ENCODE peak calls at places on chromosomes 6 and 20, in eight cellular contexts. L, J, X, M, E, G, Y and U are unnamed samples.

GRCh38 chr6:18276610-18277009 is 12.3 kb upstream of the DEK start:
- DNase-seq in L (no peak), J (peak), X (no peak), M (no peak), E (no peak), G (no peak), Y (peak), U (no peak)

GRCh38 chr6:110491644-110492317 is 15.4 kb upstream of the SLC22A16 start:
- DNase-seq in L (no peak), J (peak), X (no peak), M (no peak), E (no peak), G (no peak), Y (no peak), U (no peak)

GRCh38 chr6:118669561-118669960 is 18.2 kb upstream of the CEP85L start:
- DNase-seq in L (no peak), J (no peak), X (no peak), M (no peak), E (no peak), G (no peak), Y (no peak), U (no peak)

GRCh38 chr6:33692078-33692759 is 19.3 kb downstream of the UQCC2 start:
- DNase-seq in L (no peak), J (no peak), X (no peak), M (peak), E (no peak), G (no peak), Y (no peak), U (no peak)

GRCh38 chr6:162056745-162057144 is 670.8 kb downstream of the PRKN start:
- DNase-seq in L (no peak), J (no peak), X (peak), M (no peak), E (no peak), G (no peak), Y (peak), U (no peak)

GRCh38 chr6:152246554-152247337 is 390.4 kb downstream of the SYNE1 start:
- DNase-seq in L (no peak), J (no peak), X (no peak), M (peak), E (no peak), G (no peak), Y (no peak), U (no peak)

GRCh38 chr6:81981812-81982211 is 229.3 kb upstream of the TENT5A start:
- DNase-seq in L (no peak), J (peak), X (no peak), M (no peak), E (no peak), G (peak), Y (no peak), U (no peak)

GRCh38 chr6:152001408-152001807 is 193.9 kb downstream of the ESR1 start:
- DNase-seq in L (no peak), J (no peak), X (no peak), M (no peak), E (no peak), G (no peak), Y (no peak), U (no peak)

GRCh38 chr6:154500769-154501171 is 9.7 kb downstream of the CNKSR3 start:
- DNase-seq in L (no peak), J (no peak), X (no peak), M (no peak), E (peak), G (no peak), Y (no peak), U (no peak)

GRCh38 chr6:26536571-26537159 is 1.5 kb upstream of the HMGN4 start:
- DNase-seq in L (peak), J (no peak), X (peak), M (no peak), E (no peak), G (no peak), Y (no peak), U (no peak)

GRCh38 chr6:2579789-2580570 is 170.7 kb downstream of the MYLK4 start:
- DNase-seq in L (no peak), J (no peak), X (no peak), M (peak), E (no peak), G (no peak), Y (no peak), U (no peak)

GRCh38 chr6:45710304-45710821 is 305.3 kb downstream of the CLIC5 start:
- DNase-seq in L (peak), J (peak), X (peak), M (no peak), E (no peak), G (no peak), Y (peak), U (no peak)

GRCh38 chr6:18117136-18117535 is 5.3 kb downstream of the NHLRC1 start:
- DNase-seq in L (no peak), J (peak), X (no peak), M (no peak), E (no peak), G (no peak), Y (no peak), U (no peak)

GRCh38 chr20:52303281-52303950 is 111.8 kb upstream of the ZFP64 start:
- DNase-seq in L (no peak), J (no peak), X (no peak), M (no peak), E (no peak), G (no peak), Y (no peak), U (no peak)

GRCh38 chr6:132527791-132528190 is 10.3 kb upstream of the TAAR9 start:
- DNase-seq in L (no peak), J (peak), X (peak), M (no peak), E (no peak), G (no peak), Y (no peak), U (no peak)

GRCh38 chr6:14288910-14289309 is 171.3 kb downstream of the CD83 start:
- DNase-seq in L (no peak), J (peak), X (no peak), M (no peak), E (no peak), G (no peak), Y (no peak), U (no peak)

GRCh38 chr6:7730852-7731251 is 5.0 kb downstream of the BMP6 start:
- DNase-seq in L (no peak), J (peak), X (peak), M (no peak), E (no peak), G (peak), Y (no peak), U (no peak)

GRCh38 chr20:37397076-37397953 is 51.4 kb downstream of the SRC start:
- DNase-seq in L (no peak), J (no peak), X (peak), M (no peak), E (no peak), G (no peak), Y (no peak), U (peak)

GRCh38 chr6:37048851-37049734 is 43.6 kb downstream of the FGD2 start:
- DNase-seq in L (peak), J (peak), X (no peak), M (no peak), E (no peak), G (peak), Y (no peak), U (no peak)

GRCh38 chr20:4326194-4327065 is 311.1 kb upstream of the RNF24 start:
- DNase-seq in L (no peak), J (peak), X (peak), M (peak), E (no peak), G (no peak), Y (no peak), U (no peak)

GRCh38 chr6:22248513-22249308 is 48.1 kb downstream of the PRL start:
- DNase-seq in L (no peak), J (peak), X (peak), M (peak), E (peak), G (no peak), Y (no peak), U (no peak)

GRCh38 chr20:24969203-24970029 is 20.3 kb downstream of the CST7 start:
- DNase-seq in L (no peak), J (no peak), X (no peak), M (no peak), E (no peak), G (no peak), Y (no peak), U (no peak)

GRCh38 chr6:78593898-78594666 is 273.3 kb upstream of the IRAK1BP1 start:
- DNase-seq in L (no peak), J (peak), X (no peak), M (no peak), E (no peak), G (no peak), Y (no peak), U (no peak)

GRCh38 chr6:129679758-129680157 is 30.2 kb downstream of the ARHGAP18 start:
- DNase-seq in L (no peak), J (no peak), X (peak), M (no peak), E (no peak), G (no peak), Y (no peak), U (no peak)

GRCh38 chr6:130359736-130360135 is 6.1 kb upstream of the TMEM200A start:
- DNase-seq in L (no peak), J (peak), X (no peak), M (no peak), E (no peak), G (no peak), Y (no peak), U (no peak)

GRCh38 chr20:57315083-57315963 is 14.3 kb upstream of the SPO11 start:
- DNase-seq in L (no peak), J (no peak), X (no peak), M (no peak), E (no peak), G (no peak), Y (no peak), U (no peak)

GRCh38 chr6:143842468-143842901 is 653 bp upstream of the LTV1 start:
- DNase-seq in L (no peak), J (peak), X (no peak), M (no peak), E (peak), G (no peak), Y (no peak), U (no peak)

GRCh38 chr6:55198708-55199107 is 24.4 kb downstream of the HCRTR2 start:
- DNase-seq in L (no peak), J (peak), X (no peak), M (no peak), E (no peak), G (no peak), Y (no peak), U (no peak)

GRCh38 chr20:10611357-10611756 is 62.4 kb downstream of the JAG1 start:
- DNase-seq in L (no peak), J (peak), X (peak), M (peak), E (peak), G (no peak), Y (peak), U (no peak)

GRCh38 chr20:48720256-48721020 is 107.4 kb downstream of the PREX1 start:
- DNase-seq in L (no peak), J (no peak), X (no peak), M (no peak), E (no peak), G (no peak), Y (no peak), U (no peak)

GRCh38 chr20:50728981-50729874 is 2.2 kb upstream of the PARD6B start:
- DNase-seq in L (no peak), J (peak), X (peak), M (no peak), E (peak), G (no peak), Y (peak), U (peak)

GRCh38 chr20:17611290-17611539 is 41.3 kb downstream of the DSTN start:
- DNase-seq in L (no peak), J (no peak), X (peak), M (no peak), E (no peak), G (no peak), Y (peak), U (no peak)

GRCh38 chr20:9482180-9482579 is 32.2 kb upstream of the LAMP5 start:
- DNase-seq in L (no peak), J (no peak), X (no peak), M (no peak), E (no peak), G (no peak), Y (no peak), U (no peak)

GRCh38 chr6:160137989-160138835 is 16.6 kb downstream of the SLC22A1 start:
- DNase-seq in L (peak), J (peak), X (peak), M (peak), E (peak), G (peak), Y (peak), U (no peak)

GRCh38 chr20:12936020-12936419 is 72.8 kb upstream of the SPTLC3 start:
- DNase-seq in L (no peak), J (peak), X (peak), M (no peak), E (no peak), G (no peak), Y (peak), U (no peak)

GRCh38 chr6:54935739-54936138 is 89.2 kb downstream of the FAM83B start:
- DNase-seq in L (no peak), J (peak), X (peak), M (no peak), E (no peak), G (peak), Y (no peak), U (no peak)

GRCh38 chr20:38321959-38322598 is 18.1 kb downstream of the BPI start:
- DNase-seq in L (no peak), J (peak), X (peak), M (peak), E (no peak), G (peak), Y (peak), U (peak)

GRCh38 chr6:142350309-142350708 is 48.5 kb downstream of the ADGRG6 start:
- DNase-seq in L (no peak), J (no peak), X (no peak), M (no peak), E (no peak), G (no peak), Y (no peak), U (no peak)

GRCh38 chr6:3144571-3144970 is 12.8 kb downstream of the TUBB2A start:
- DNase-seq in L (no peak), J (no peak), X (no peak), M (no peak), E (no peak), G (no peak), Y (no peak), U (no peak)